ENCODE peak calls at places on chromosomes 2 and 18, in five cellular contexts. One of them, this sample, is unnamed.

GRCh38 chr2:104043864-104044263 is 810.1 kb upstream of the POU3F3 start:
- DNase-seq in lower leg skin: no peak
- DNase-seq in HFFc6: no peak
- DNase-seq in dorsolateral prefrontal cortex: no peak
- DNase-seq in mesothelial cell of epicardium: no peak
- DNase-seq in this sample: no peak

GRCh38 chr2:120531863-120532600 is 186.1 kb downstream of the INHBB start:
- DNase-seq in lower leg skin: no peak
- DNase-seq in HFFc6: no peak
- DNase-seq in dorsolateral prefrontal cortex: no peak
- DNase-seq in mesothelial cell of epicardium: no peak
- DNase-seq in this sample: no peak

GRCh38 chr18:70931942-70932814 is 643.3 kb downstream of the SOCS6 start:
- DNase-seq in lower leg skin: no peak
- DNase-seq in HFFc6: peak
- DNase-seq in dorsolateral prefrontal cortex: no peak
- DNase-seq in mesothelial cell of epicardium: no peak
- DNase-seq in this sample: no peak

GRCh38 chr2:218395456-218395825 is 4.2 kb upstream of the CTDSP1 start:
- DNase-seq in lower leg skin: no peak
- DNase-seq in HFFc6: no peak
- DNase-seq in dorsolateral prefrontal cortex: no peak
- DNase-seq in mesothelial cell of epicardium: no peak
- DNase-seq in this sample: no peak

GRCh38 chr2:203338322-203338721 is 10.1 kb downstream of the ABI2 start:
- DNase-seq in lower leg skin: no peak
- DNase-seq in HFFc6: no peak
- DNase-seq in dorsolateral prefrontal cortex: no peak
- DNase-seq in mesothelial cell of epicardium: no peak
- DNase-seq in this sample: no peak

GRCh38 chr2:100812141-100812540 is 7.8 kb upstream of the NPAS2 start:
- DNase-seq in lower leg skin: no peak
- DNase-seq in HFFc6: no peak
- DNase-seq in dorsolateral prefrontal cortex: no peak
- DNase-seq in mesothelial cell of epicardium: no peak
- DNase-seq in this sample: no peak

GRCh38 chr2:38167968-38168350 is 92.0 kb upstream of the CYP1B1 start:
- DNase-seq in lower leg skin: no peak
- DNase-seq in HFFc6: no peak
- DNase-seq in dorsolateral prefrontal cortex: no peak
- DNase-seq in mesothelial cell of epicardium: no peak
- DNase-seq in this sample: no peak

GRCh38 chr18:64886995-64887394 is 738.1 kb upstream of the LINC00305 start:
- DNase-seq in lower leg skin: no peak
- DNase-seq in HFFc6: no peak
- DNase-seq in dorsolateral prefrontal cortex: no peak
- DNase-seq in mesothelial cell of epicardium: no peak
- DNase-seq in this sample: no peak

GRCh38 chr2:228627510-228627909 is 446.0 kb upstream of the SPHKAP start:
- DNase-seq in lower leg skin: no peak
- DNase-seq in HFFc6: no peak
- DNase-seq in dorsolateral prefrontal cortex: no peak
- DNase-seq in mesothelial cell of epicardium: no peak
- DNase-seq in this sample: no peak

GRCh38 chr2:43009448-43009847 is 217.0 kb downstream of the ZFP36L2 start:
- DNase-seq in lower leg skin: no peak
- DNase-seq in HFFc6: no peak
- DNase-seq in dorsolateral prefrontal cortex: no peak
- DNase-seq in mesothelial cell of epicardium: no peak
- DNase-seq in this sample: peak

GRCh38 chr2:134522436-134522835 is 196.4 kb downstream of the TMEM163 start:
- DNase-seq in lower leg skin: no peak
- DNase-seq in HFFc6: no peak
- DNase-seq in dorsolateral prefrontal cortex: no peak
- DNase-seq in mesothelial cell of epicardium: no peak
- DNase-seq in this sample: no peak

GRCh38 chr18:54958711-54959625 is at the start of gene CCDC68:
- DNase-seq in lower leg skin: no peak
- DNase-seq in HFFc6: no peak
- DNase-seq in dorsolateral prefrontal cortex: no peak
- DNase-seq in mesothelial cell of epicardium: no peak
- DNase-seq in this sample: no peak

GRCh38 chr2:96470636-96471035 is 34.5 kb downstream of the NEURL3 start:
- DNase-seq in lower leg skin: no peak
- DNase-seq in HFFc6: no peak
- DNase-seq in dorsolateral prefrontal cortex: no peak
- DNase-seq in mesothelial cell of epicardium: peak
- DNase-seq in this sample: peak

GRCh38 chr2:104944495-104944894 is 90.6 kb downstream of the POU3F3 start:
- DNase-seq in lower leg skin: no peak
- DNase-seq in HFFc6: peak
- DNase-seq in dorsolateral prefrontal cortex: peak
- DNase-seq in mesothelial cell of epicardium: no peak
- DNase-seq in this sample: no peak

GRCh38 chr2:167509585-167509984 is 621.3 kb downstream of the XIRP2 start:
- DNase-seq in lower leg skin: no peak
- DNase-seq in HFFc6: no peak
- DNase-seq in dorsolateral prefrontal cortex: no peak
- DNase-seq in mesothelial cell of epicardium: no peak
- DNase-seq in this sample: no peak

GRCh38 chr2:158775273-158776027 is 19.7 kb upstream of the DAPL1 start:
- DNase-seq in lower leg skin: no peak
- DNase-seq in HFFc6: no peak
- DNase-seq in dorsolateral prefrontal cortex: no peak
- DNase-seq in mesothelial cell of epicardium: no peak
- DNase-seq in this sample: no peak

GRCh38 chr2:120303177-120303576 is 42.8 kb upstream of the INHBB start:
- DNase-seq in lower leg skin: no peak
- DNase-seq in HFFc6: no peak
- DNase-seq in dorsolateral prefrontal cortex: no peak
- DNase-seq in mesothelial cell of epicardium: no peak
- DNase-seq in this sample: no peak

GRCh38 chr2:66446178-66446860 is 11.4 kb downstream of the MEIS1 start:
- DNase-seq in lower leg skin: no peak
- DNase-seq in HFFc6: peak
- DNase-seq in dorsolateral prefrontal cortex: no peak
- DNase-seq in mesothelial cell of epicardium: no peak
- DNase-seq in this sample: no peak

GRCh38 chr18:54532222-54532621 is 58.8 kb upstream of the DYNAP start:
- DNase-seq in lower leg skin: no peak
- DNase-seq in HFFc6: no peak
- DNase-seq in dorsolateral prefrontal cortex: no peak
- DNase-seq in mesothelial cell of epicardium: no peak
- DNase-seq in this sample: no peak

GRCh38 chr18:41134426-41134825 is 820.6 kb upstream of the PIK3C3 start:
- DNase-seq in lower leg skin: no peak
- DNase-seq in HFFc6: no peak
- DNase-seq in dorsolateral prefrontal cortex: no peak
- DNase-seq in mesothelial cell of epicardium: no peak
- DNase-seq in this sample: no peak

GRCh38 chr2:128158171-128158570 is 67.2 kb downstream of the UGGT1 start:
- DNase-seq in lower leg skin: no peak
- DNase-seq in HFFc6: no peak
- DNase-seq in dorsolateral prefrontal cortex: no peak
- DNase-seq in mesothelial cell of epicardium: no peak
- DNase-seq in this sample: no peak

GRCh38 chr2:202322435-202322834 is 53.7 kb upstream of the BMPR2 start:
- DNase-seq in lower leg skin: no peak
- DNase-seq in HFFc6: no peak
- DNase-seq in dorsolateral prefrontal cortex: no peak
- DNase-seq in mesothelial cell of epicardium: no peak
- DNase-seq in this sample: no peak

GRCh38 chr2:174699993-174700766 is 64.1 kb downstream of the CHRNA1 start:
- DNase-seq in lower leg skin: no peak
- DNase-seq in HFFc6: peak
- DNase-seq in dorsolateral prefrontal cortex: no peak
- DNase-seq in mesothelial cell of epicardium: no peak
- DNase-seq in this sample: no peak

GRCh38 chr2:172985139-172985874 is 90.3 kb upstream of the MAP3K20 start:
- DNase-seq in lower leg skin: no peak
- DNase-seq in HFFc6: peak
- DNase-seq in dorsolateral prefrontal cortex: no peak
- DNase-seq in mesothelial cell of epicardium: no peak
- DNase-seq in this sample: no peak

GRCh38 chr2:83051538-83052192 is 1407.4 kb downstream of the SUCLG1 start:
- DNase-seq in lower leg skin: no peak
- DNase-seq in HFFc6: no peak
- DNase-seq in dorsolateral prefrontal cortex: no peak
- DNase-seq in mesothelial cell of epicardium: no peak
- DNase-seq in this sample: no peak

GRCh38 chr2:99442837-99443236 is 47.0 kb downstream of the REV1 start:
- DNase-seq in lower leg skin: no peak
- DNase-seq in HFFc6: no peak
- DNase-seq in dorsolateral prefrontal cortex: no peak
- DNase-seq in mesothelial cell of epicardium: no peak
- DNase-seq in this sample: no peak

GRCh38 chr2:230691005-230691647 is 21.5 kb upstream of the CAB39 start:
- DNase-seq in lower leg skin: peak
- DNase-seq in HFFc6: peak
- DNase-seq in dorsolateral prefrontal cortex: no peak
- DNase-seq in mesothelial cell of epicardium: no peak
- DNase-seq in this sample: no peak

GRCh38 chr18:61917870-61918269 is 25.1 kb upstream of the RNF152 start:
- DNase-seq in lower leg skin: no peak
- DNase-seq in HFFc6: no peak
- DNase-seq in dorsolateral prefrontal cortex: no peak
- DNase-seq in mesothelial cell of epicardium: no peak
- DNase-seq in this sample: no peak

GRCh38 chr2:152755029-152755428 is 36.6 kb downstream of the ARL6IP6 start:
- DNase-seq in lower leg skin: no peak
- DNase-seq in HFFc6: no peak
- DNase-seq in dorsolateral prefrontal cortex: no peak
- DNase-seq in mesothelial cell of epicardium: peak
- DNase-seq in this sample: no peak

DNA sequence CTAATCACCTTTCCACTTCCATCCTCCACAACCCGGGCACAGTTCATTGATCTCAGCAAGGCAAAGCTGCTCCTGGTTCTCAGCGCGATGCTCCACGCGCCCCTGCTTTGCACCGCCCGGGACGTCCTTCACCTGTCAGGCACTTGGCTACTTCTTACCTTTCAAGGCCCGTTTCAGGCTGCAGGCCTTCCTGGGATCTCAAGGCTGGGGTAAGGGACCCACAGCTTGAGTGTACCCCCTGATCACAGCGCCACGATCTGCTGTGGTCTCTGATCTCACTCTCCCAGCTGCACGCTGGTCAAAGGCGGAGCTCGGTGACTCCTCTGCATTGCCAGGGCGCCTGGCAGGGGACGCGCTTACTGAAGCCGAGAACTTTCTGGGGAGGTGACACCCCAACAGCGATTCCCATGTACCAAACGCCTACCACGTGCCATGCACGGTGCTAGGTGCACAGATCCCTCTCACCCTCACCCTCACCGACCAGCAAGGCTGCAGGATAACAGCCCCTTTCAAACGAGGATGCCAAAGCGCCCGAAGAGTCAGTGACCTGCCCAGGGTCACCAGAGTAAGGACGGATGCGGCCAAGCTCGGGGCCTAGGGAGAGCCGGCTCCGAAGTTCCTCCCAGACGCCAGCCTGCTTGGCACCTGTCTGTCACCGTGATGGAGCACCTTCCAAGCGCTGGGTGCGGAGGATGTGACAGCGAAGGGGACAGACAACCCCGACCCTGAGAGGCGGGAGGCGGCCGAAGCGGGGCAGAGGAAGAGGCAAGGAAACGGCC is 818 bp downstream of the ITGB1BP1 start:
- DNase-seq in lower leg skin: peak
- DNase-seq in HFFc6: peak
- DNase-seq in dorsolateral prefrontal cortex: peak
- DNase-seq in mesothelial cell of epicardium: peak
- DNase-seq in this sample: no peak
- TF ChIP-seq CTCF in lower leg skin: no peak
- TF ChIP-seq CTCF in HFFc6: no peak
- TF ChIP-seq CTCF in dorsolateral prefrontal cortex: no peak
- TF ChIP-seq CTCF in mesothelial cell of epicardium: no peak
- TF ChIP-seq CTCF in this sample: peak

DNA sequence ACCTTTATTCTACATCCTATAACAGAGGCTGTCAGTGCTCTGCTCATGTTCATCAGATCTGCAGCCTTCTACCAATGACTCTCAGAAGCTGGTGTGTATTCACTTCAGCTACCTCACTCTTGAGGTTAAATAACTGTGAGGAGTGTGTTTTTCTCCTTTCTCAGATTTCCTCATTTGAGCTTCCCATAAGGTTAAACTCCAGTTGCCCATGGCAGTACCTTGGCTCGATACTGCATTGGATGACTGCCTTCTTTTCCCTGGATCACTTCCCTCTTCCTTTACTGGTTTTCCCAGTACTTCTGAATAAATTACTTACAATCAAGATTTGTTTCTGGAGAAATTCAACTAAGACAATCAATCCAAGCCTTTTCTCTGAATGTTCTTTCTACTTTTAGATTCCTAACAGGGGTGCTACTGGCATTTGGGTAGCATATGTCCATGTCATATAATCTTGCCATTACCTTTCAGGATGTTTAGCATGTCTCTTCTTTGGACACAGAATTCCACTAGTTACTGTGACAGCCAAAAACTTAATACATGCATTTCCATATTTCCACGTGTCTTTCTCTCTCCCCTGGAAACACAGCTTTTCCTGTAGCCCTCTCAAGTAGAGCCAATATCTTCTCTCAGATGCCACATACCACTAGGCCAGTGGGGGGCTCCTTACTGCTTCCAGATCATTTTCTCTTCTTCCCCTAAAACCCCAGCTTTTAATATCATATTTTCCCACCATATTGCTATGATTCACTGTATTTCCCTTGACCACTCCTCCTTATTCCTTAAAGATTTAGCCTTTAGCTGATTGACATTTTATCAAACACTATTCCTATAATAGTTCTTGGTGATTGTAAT is 15.0 kb upstream of the SPOPL start:
- DNase-seq in lower leg skin: no peak
- DNase-seq in HFFc6: no peak
- DNase-seq in dorsolateral prefrontal cortex: no peak
- DNase-seq in mesothelial cell of epicardium: no peak
- DNase-seq in this sample: no peak
- TF ChIP-seq CTCF in lower leg skin: no peak
- TF ChIP-seq CTCF in HFFc6: peak
- TF ChIP-seq CTCF in dorsolateral prefrontal cortex: no peak
- TF ChIP-seq CTCF in mesothelial cell of epicardium: no peak
- TF ChIP-seq CTCF in this sample: no peak

GRCh38 chr2:188292446-188293239 is 969 bp downstream of the GULP1 start:
- DNase-seq in lower leg skin: peak
- DNase-seq in HFFc6: peak
- DNase-seq in dorsolateral prefrontal cortex: peak
- DNase-seq in mesothelial cell of epicardium: peak
- DNase-seq in this sample: peak
- TF ChIP-seq CTCF in lower leg skin: no peak
- TF ChIP-seq CTCF in HFFc6: no peak
- TF ChIP-seq CTCF in dorsolateral prefrontal cortex: no peak
- TF ChIP-seq CTCF in mesothelial cell of epicardium: no peak
- TF ChIP-seq CTCF in this sample: no peak

DNA sequence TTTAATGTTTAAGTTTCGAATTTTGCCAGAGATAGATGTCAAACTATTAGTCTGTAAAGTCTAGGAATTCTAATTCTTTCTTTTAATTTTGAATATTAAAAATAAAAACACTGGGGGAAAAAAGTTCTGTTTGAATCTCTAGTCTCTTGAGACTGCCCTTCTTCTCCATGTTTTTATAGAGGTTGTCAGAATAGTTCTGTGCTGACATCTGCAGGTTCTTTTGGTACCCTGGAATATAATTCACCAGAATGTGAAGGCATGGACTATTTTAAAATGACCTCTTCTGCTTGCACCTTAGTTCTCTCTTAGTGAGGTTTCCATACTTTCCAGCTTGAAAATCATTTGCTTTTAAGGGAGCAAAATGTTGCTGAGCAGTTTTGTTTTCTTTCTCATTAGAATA is 121.0 kb upstream of the MSTN start:
- DNase-seq in lower leg skin: no peak
- DNase-seq in HFFc6: no peak
- DNase-seq in dorsolateral prefrontal cortex: no peak
- DNase-seq in mesothelial cell of epicardium: no peak
- DNase-seq in this sample: no peak
- TF ChIP-seq CTCF in lower leg skin: no peak
- TF ChIP-seq CTCF in HFFc6: no peak
- TF ChIP-seq CTCF in dorsolateral prefrontal cortex: peak
- TF ChIP-seq CTCF in mesothelial cell of epicardium: no peak
- TF ChIP-seq CTCF in this sample: peak

This sample was measured in chondrocyte.